ENCODE peak calls at places on chromosomes 16 and 17, in five cellular contexts. J, Q, Y, R and L are unnamed samples.

GRCh38 chr17:68515238-68515637 is 3.0 kb downstream of the PRKAR1A start:
- DNase-seq in Q (no peak), Y (no peak), R (no peak), J (peak), L (no peak)

GRCh38 chr17:50153650-50154575 is 3.4 kb upstream of the PPP1R9B start:
- DNase-seq in Y (peak), J (no peak), Q (no peak), R (no peak), L (no peak)

GRCh38 chr17:10117581-10118001 is 80.8 kb downstream of the GAS7 start:
- DNase-seq in Y (peak), J (no peak), R (no peak), Q (no peak), L (no peak)

GRCh38 chr17:19294443-19294842 is 57.3 kb downstream of the EPN2 start:
- DNase-seq in R (no peak), Q (no peak), Y (no peak), J (no peak), L (no peak)

GRCh38 chr16:3618782-3619166 is 7.4 kb upstream of the SLX4 start:
- DNase-seq in Q (peak), R (no peak), J (no peak), Y (no peak), L (no peak)

GRCh38 chr16:30113031-30113710 is at the start of gene GDPD3:
- DNase-seq in R (no peak), Y (peak), Q (no peak), J (no peak), L (no peak)

GRCh38 chr16:66740533-66740932 is 10.9 kb downstream of the DYNC1LI2 start:
- DNase-seq in Q (no peak), J (no peak), Y (no peak), R (no peak), L (no peak)

GRCh38 chr16:72317378-72317777 is 145.4 kb upstream of the PMFBP1 start:
- DNase-seq in R (no peak), Y (no peak), J (no peak), Q (no peak), L (no peak)

GRCh38 chr17:82933911-82934310 is 94.1 kb upstream of the ZNF750 start:
- DNase-seq in Y (peak), R (no peak), J (no peak), Q (no peak), L (no peak)

GRCh38 chr17:45413498-45413923 is 19.2 kb downstream of the ARHGAP27 start:
- DNase-seq in R (no peak), Y (peak), J (no peak), Q (no peak), L (no peak)

GRCh38 chr17:80477647-80478478 is 1.5 kb upstream of the NPTX1 start:
- DNase-seq in Q (no peak), Y (no peak), R (no peak), J (no peak), L (no peak)

GRCh38 chr17:79930077-79930785 is 91.0 kb upstream of the CBX4 start:
- DNase-seq in Y (no peak), Q (no peak), J (no peak), R (no peak), L (no peak)

GRCh38 chr17:75854111-75854748 is 905 bp downstream of the WBP2 start:
- DNase-seq in J (peak), Y (no peak), R (no peak), Q (no peak), L (no peak)

GRCh38 chr17:45325810-45326209 is 9.0 kb upstream of the MAP3K14 start:
- DNase-seq in Q (no peak), Y (no peak), J (no peak), R (no peak), L (no peak)

GRCh38 chr16:67774457-67774853 is 31.9 kb downstream of the RANBP10 start:
- DNase-seq in R (no peak), Y (no peak), J (no peak), Q (no peak), L (no peak)

GRCh38 chr17:1783834-1784611 is 22.2 kb downstream of the SERPINF1 start:
- DNase-seq in Y (peak), J (no peak), Q (peak), R (peak), L (no peak)

DNA sequence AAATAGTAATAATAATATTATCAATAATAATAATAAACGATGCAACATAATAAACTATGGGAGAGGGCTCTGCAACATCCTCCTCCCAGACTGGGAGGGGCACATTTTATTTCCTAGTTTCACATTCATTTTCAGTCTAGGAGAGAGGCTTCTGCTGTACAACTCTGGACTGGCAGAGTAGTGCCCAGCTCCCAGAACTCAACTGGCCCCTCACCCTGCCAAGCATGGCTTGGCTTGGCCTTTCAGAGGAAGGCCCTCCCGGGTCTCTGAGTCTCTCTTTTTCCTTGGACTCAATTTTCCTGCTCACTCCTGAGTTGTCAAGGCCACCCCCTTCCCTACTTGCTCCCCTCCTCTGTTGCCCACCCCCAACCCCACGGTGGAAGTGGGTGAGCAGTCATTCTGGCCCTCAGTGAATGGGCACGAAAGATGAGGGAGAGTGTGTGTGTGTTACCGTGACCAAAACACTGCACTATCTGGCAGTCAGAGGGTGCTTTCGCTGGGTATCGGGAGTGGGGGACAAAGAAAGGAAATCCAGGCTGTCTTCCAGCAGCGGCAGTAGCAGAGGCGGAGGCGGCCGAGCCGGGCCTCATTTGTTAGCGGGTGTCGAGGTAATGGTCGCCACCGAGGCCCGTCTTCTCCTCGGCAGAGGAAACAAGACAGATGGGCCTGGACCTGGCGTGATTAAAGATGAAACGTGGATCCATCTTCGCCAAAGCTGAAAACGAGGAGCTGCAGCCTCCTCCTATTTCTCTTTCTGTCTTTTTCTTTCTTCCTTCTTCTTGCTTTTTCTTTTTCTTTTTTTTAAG is 2.3 kb downstream of the HOXB4 start:
- DNase-seq in Q (no peak), Y (no peak), J (no peak), R (no peak), L (no peak)
- H3K4me3 ChIP-seq in Q (no peak), Y (peak), J (no peak), R (peak), L (peak)

DNA sequence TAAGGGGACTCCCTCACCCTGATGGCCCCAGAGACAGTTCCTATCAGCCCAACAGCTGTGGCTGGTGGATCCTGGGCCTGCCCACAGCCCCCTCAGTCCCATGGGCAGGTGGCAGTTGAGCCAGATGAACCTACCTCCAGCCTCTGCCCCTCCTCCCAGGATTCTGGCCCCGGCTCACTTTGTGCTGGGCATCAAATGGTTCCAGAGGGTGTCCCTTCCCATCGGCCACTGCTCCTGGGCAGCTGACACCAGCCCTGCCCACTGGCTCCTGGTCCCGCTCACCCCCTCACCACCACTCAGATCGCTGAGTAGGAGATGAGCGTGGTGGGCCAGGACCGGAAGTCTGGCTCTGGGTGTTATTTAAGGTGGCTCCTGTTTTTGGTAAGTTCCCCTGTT is 2.0 kb downstream of the TTYH2 start:
- DNase-seq in R (no peak), Y (peak), J (no peak), Q (no peak), L (no peak)
- H3K4me3 ChIP-seq in R (no peak), Y (peak), J (no peak), Q (no peak), L (no peak)

GRCh38 chr16:19170043-19170655 is 2.1 kb downstream of the SYT17 start:
- DNase-seq in R (no peak), J (no peak), Q (no peak), Y (no peak), L (no peak)
- H3K4me3 ChIP-seq in R (no peak), J (no peak), Q (no peak), Y (no peak), L (no peak)

GRCh38 chr16:80610489-80611156 is 69.8 kb downstream of the DYNLRB2 start:
- DNase-seq in Y (no peak), J (no peak), Q (no peak), R (no peak), L (no peak)
- H3K4me3 ChIP-seq in Y (no peak), J (no peak), Q (no peak), R (no peak), L (no peak)

DNA sequence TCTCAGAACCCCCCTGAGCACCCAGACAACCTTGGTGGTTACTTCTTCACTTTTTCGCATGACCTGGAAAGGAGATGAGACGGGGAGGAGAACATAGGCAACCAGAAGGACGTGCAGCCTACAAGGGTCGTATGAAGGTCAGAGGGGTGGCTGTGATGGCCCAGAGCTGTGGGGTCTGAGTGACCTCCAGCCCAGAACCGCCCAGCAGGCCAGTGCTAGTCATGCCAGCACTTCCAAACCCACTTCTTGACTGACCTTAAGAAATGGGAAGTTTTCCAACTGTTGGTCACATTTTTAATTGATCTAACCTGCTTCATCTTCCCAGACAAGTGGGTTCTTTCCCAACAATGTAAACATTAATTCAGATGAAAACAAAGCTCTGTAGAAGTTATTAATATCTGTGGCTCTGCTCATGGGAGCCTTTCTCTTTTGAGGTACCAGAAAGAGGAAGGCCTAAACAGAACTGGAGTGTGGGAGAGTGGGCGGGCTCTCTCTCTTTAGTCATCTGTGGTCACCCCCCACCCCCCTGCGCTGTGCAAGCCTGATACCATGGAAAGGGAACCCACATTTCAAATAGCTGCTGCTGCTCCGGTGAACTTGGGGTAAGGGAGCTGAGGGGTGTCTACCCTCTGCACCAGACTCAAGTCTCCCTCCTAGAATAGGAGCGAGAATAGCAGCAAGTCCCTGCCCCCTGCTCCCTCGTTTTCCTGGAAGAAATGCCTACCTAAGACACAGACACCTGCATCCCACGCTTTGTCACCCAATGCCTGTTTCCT is 101.6 kb downstream of the RAB11FIP4 start:
- DNase-seq in Y (peak), Q (no peak), J (no peak), R (no peak), L (no peak)
- H3K4me3 ChIP-seq in Y (no peak), Q (no peak), J (no peak), R (no peak), L (no peak)

GRCh38 chr16:56993204-56993603 is 3.8 kb downstream of the NLRC5 start:
- DNase-seq in Q (no peak), Y (no peak), R (no peak), J (no peak), L (no peak)

GRCh38 chr16:56997264-56997663 is 7.9 kb downstream of the NLRC5 start:
- DNase-seq in J (no peak), R (no peak), Y (no peak), Q (no peak), L (no peak)

GRCh38 chr16:56997931-56998330 is 8.6 kb downstream of the NLRC5 start:
- DNase-seq in Q (no peak), Y (no peak), J (no peak), R (no peak), L (no peak)

GRCh38 chr16:56994311-56994710 is 5.0 kb downstream of the NLRC5 start:
- DNase-seq in Y (no peak), R (no peak), J (no peak), Q (no peak), L (no peak)

DNA sequence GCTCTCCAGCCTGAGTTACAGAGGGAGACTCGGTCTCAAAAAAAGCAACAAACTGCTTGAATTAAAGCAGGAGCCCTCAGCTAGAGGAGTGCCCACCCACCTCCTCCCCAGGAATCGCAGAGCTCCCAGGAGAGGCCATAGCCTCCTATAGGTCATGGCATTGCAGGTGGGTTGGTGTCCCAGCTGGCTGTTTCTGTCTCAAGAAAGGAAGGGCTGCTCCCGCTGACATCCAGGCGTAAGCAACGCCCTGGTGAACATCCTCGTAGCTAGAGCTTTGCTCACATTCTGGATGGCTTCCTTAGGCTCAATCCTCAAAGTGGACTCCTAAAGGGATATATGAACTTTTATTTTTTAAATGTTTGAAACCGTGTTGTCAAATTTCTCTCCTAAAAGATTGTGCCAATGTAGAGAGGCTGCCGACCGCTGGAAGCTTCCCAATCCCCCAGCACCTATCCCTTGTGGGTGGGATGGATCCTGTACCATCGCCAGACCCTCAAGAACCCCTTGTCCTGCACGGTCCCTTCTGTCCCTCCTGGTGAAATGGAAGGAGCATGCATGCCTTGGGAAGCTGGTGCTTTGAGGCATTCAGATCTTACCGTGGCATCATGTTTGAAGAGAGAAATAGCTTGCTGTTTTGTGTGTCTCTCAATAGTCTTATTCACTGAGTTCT is 5.9 kb downstream of the NLRC5 start:
- DNase-seq in Y (no peak), J (no peak), Q (no peak), R (no peak), L (no peak)
- H3K4me3 ChIP-seq in Y (no peak), J (no peak), Q (no peak), R (no peak), L (no peak)

GRCh38 chr16:84614914-84615813 is 2.7 kb downstream of the COTL1 start:
- DNase-seq in R (no peak), Q (no peak), J (no peak), Y (no peak), L (no peak)

GRCh38 chr16:84617068-84617630 is 729 bp downstream of the COTL1 start:
- DNase-seq in J (no peak), Q (no peak), Y (no peak), R (no peak), L (no peak)

GRCh38 chr16:84618428-84619102 is 687 bp upstream of the COTL1 start:
- DNase-seq in R (peak), Y (no peak), J (peak), Q (peak), L (peak)

GRCh38 chr16:84617631-84618427 is at the start of gene COTL1:
- DNase-seq in Y (peak), Q (peak), R (peak), J (peak), L (peak)

DNA sequence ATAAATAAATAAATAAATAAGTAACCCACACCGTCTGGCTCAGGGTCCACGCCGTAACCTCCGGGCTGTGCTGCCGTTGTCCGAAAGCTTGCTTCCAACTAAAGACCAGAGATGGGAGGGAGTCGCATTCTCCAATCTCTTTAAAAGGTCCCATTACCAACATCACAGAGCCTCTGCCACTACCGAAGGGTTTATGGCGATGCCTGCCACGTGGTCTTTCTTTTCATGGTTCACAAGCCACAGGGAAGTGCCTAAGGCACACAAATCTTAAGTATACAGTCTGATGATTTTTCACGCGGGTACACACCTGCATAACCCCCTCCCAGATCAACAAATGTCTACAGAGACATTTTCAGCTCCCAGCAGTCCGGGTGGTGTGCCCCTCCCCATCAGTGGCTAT is 1.4 kb downstream of the COTL1 start:
- DNase-seq in J (no peak), R (no peak), Y (no peak), Q (no peak), L (no peak)
- H3K4me3 ChIP-seq in J (peak), R (peak), Y (peak), Q (peak), L (peak)

GRCh38 chr16:88588148-88588547 is 17.9 kb downstream of the ZC3H18 start:
- DNase-seq in J (no peak), Q (no peak), Y (no peak), R (no peak), L (no peak)

GRCh38 chr16:88581033-88581432 is 10.8 kb downstream of the ZC3H18 start:
- DNase-seq in J (no peak), Q (no peak), R (no peak), Y (no peak), L (no peak)

GRCh38 chr16:88582912-88583575 is 12.8 kb downstream of the ZC3H18 start:
- DNase-seq in R (no peak), Y (no peak), J (no peak), Q (no peak), L (no peak)

GRCh38 chr16:88585269-88585668 is 15.1 kb downstream of the ZC3H18 start:
- DNase-seq in Q (no peak), J (no peak), Y (no peak), R (no peak), L (no peak)

GRCh38 chr16:88584676-88585075 is 14.5 kb downstream of the ZC3H18 start:
- DNase-seq in R (no peak), J (no peak), Y (no peak), Q (no peak), L (no peak)
- H3K4me3 ChIP-seq in R (no peak), J (no peak), Y (no peak), Q (no peak), L (no peak)

DNA sequence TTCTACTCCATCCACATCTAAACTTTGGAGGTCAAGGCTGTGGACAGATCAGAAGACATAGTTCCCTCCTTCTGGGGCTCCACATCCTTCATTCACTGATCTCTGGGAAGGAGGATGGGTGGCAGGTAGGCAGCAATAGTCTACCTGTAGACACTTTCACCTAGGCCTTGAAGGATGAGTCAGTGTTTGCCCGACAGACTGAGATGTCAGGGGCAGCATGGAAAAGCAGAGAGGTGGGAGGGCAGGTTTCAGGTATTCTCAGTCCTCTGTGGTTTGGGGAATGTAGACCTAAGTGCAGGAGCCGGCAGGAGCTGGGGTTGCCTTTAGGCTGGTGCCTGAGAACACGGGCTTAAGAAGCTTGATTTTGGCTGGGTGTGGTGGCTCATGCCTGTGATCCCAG is 171.9 kb upstream of the ZNF267 start:
- DNase-seq in R (no peak), Q (no peak), J (no peak), Y (no peak), L (no peak)
- H3K4me3 ChIP-seq in R (no peak), Q (peak), J (no peak), Y (no peak), L (no peak)